ENCODE peak calls at places on chromosomes 13 and 19, in four cellular contexts. One of them, this sample, is unnamed.

GRCh38 chr19:15538774-15539173 is 30.4 kb downstream of the CYP4F22 start:
- DNase-seq in T47D: no peak
- DNase-seq in frontal cortex: no peak
- DNase-seq in uterus: no peak
- DNase-seq in this sample: no peak

GRCh38 chr13:57633950-57634828 is 2.6 kb downstream of the PCDH17 start:
- DNase-seq in uterus: no peak
- DNase-seq in frontal cortex: no peak
- DNase-seq in T47D: no peak
- DNase-seq in this sample: no peak

GRCh38 chr19:4144666-4145261 is 8.7 kb upstream of the CREB3L3 start:
- DNase-seq in frontal cortex: no peak
- DNase-seq in T47D: no peak
- DNase-seq in uterus: no peak
- DNase-seq in this sample: no peak

GRCh38 chr13:44276061-44276460 is 97.6 kb upstream of the SERP2 start:
- DNase-seq in T47D: no peak
- DNase-seq in uterus: no peak
- DNase-seq in frontal cortex: no peak
- DNase-seq in this sample: no peak

GRCh38 chr19:38727306-38727867 is 16.9 kb downstream of the CAPN12 start:
- DNase-seq in T47D: no peak
- DNase-seq in frontal cortex: no peak
- DNase-seq in uterus: no peak
- DNase-seq in this sample: no peak

GRCh38 chr19:50155520-50156109 is 7.5 kb downstream of the IZUMO2 start:
- DNase-seq in T47D: no peak
- DNase-seq in uterus: no peak
- DNase-seq in frontal cortex: no peak
- DNase-seq in this sample: no peak

GRCh38 chr13:35162420-35162819 is 220.3 kb downstream of the NBEA start:
- DNase-seq in T47D: no peak
- DNase-seq in uterus: no peak
- DNase-seq in frontal cortex: no peak
- DNase-seq in this sample: no peak

GRCh38 chr13:42388326-42388725 is 116.4 kb downstream of the AKAP11 start:
- DNase-seq in T47D: no peak
- DNase-seq in uterus: no peak
- DNase-seq in frontal cortex: no peak
- DNase-seq in this sample: no peak

GRCh38 chr13:99812611-99813010 is 159.0 kb downstream of the ZIC5 start:
- DNase-seq in frontal cortex: no peak
- DNase-seq in uterus: no peak
- DNase-seq in T47D: no peak
- DNase-seq in this sample: no peak

GRCh38 chr19:18663940-18664530 is 19.4 kb upstream of the CRTC1 start:
- DNase-seq in uterus: no peak
- DNase-seq in T47D: no peak
- DNase-seq in frontal cortex: no peak
- DNase-seq in this sample: peak

GRCh38 chr13:77143325-77143907 is 116.5 kb upstream of the FBXL3 start:
- DNase-seq in frontal cortex: no peak
- DNase-seq in uterus: no peak
- DNase-seq in T47D: peak
- DNase-seq in this sample: no peak

GRCh38 chr19:5352229-5352763 is 11.7 kb upstream of the PTPRS start:
- DNase-seq in T47D: no peak
- DNase-seq in uterus: no peak
- DNase-seq in frontal cortex: no peak
- DNase-seq in this sample: no peak

GRCh38 chr13:110815471-110816204 is 99.2 kb downstream of the ANKRD10 start:
- DNase-seq in uterus: no peak
- DNase-seq in T47D: no peak
- DNase-seq in frontal cortex: no peak
- DNase-seq in this sample: no peak

GRCh38 chr13:27541386-27541785 is 78.9 kb downstream of the LNX2 start:
- DNase-seq in frontal cortex: no peak
- DNase-seq in uterus: no peak
- DNase-seq in T47D: no peak
- DNase-seq in this sample: no peak

GRCh38 chr19:3068071-3068470 is 5.8 kb upstream of the TLE5 start:
- DNase-seq in frontal cortex: no peak
- DNase-seq in T47D: no peak
- DNase-seq in uterus: no peak
- DNase-seq in this sample: no peak

GRCh38 chr19:30227071-30227621 is 145.0 kb upstream of the ZNF536 start:
- DNase-seq in uterus: no peak
- DNase-seq in frontal cortex: no peak
- DNase-seq in T47D: no peak
- DNase-seq in this sample: no peak

GRCh38 chr19:45901432-45901903 is 945 bp downstream of the MYPOP start:
- DNase-seq in frontal cortex: peak
- DNase-seq in uterus: peak
- DNase-seq in T47D: no peak
- DNase-seq in this sample: peak

GRCh38 chr13:91526543-91527033 is 128.2 kb downstream of the GPC5 start:
- DNase-seq in frontal cortex: no peak
- DNase-seq in T47D: no peak
- DNase-seq in uterus: no peak
- DNase-seq in this sample: no peak

GRCh38 chr19:39401549-39402416 is 4.9 kb upstream of the ZFP36 start:
- DNase-seq in frontal cortex: no peak
- DNase-seq in T47D: no peak
- DNase-seq in uterus: peak
- DNase-seq in this sample: peak

GRCh38 chr13:27830010-27830409 is 37.7 kb downstream of the GSX1 start:
- DNase-seq in uterus: peak
- DNase-seq in T47D: peak
- DNase-seq in frontal cortex: no peak
- DNase-seq in this sample: peak